ENCODE peak calls at places on chromosomes 12 and 14, in eight cellular contexts. W, G, B, F, S, C, N and U are unnamed samples.

GRCh38 chr14:65062096-65063075 is 39.9 kb downstream of the MAX start:
- DNase-seq in C (peak; percentile 73), F (no peak), S (no peak), N (no peak), W (no peak), B (no peak), G (no peak), U (no peak)

GRCh38 chr12:65824314-65824563 is at the start of gene HMGA2:
- DNase-seq in G (no peak), C (peak; percentile 75), N (no peak), F (no peak), B (no peak), S (peak; percentile 91), W (no peak), U (peak; percentile 78)

GRCh38 chr12:133120385-133121191 is 9.5 kb downstream of the ZNF891 start:
- DNase-seq in C (no peak), S (no peak), G (no peak), W (no peak), F (no peak), N (no peak), B (no peak), U (no peak)

GRCh38 chr12:27190761-27191160 is 53.3 kb upstream of the STK38L start:
- DNase-seq in N (no peak), W (no peak), S (no peak), B (no peak), C (no peak), G (peak; percentile 79), F (no peak), U (no peak)

GRCh38 chr12:27511031-27511722 is 12.8 kb upstream of the PPFIBP1 start:
- DNase-seq in N (no peak), W (no peak), B (no peak), F (no peak), S (no peak), C (no peak), G (peak; percentile 81), U (no peak)

GRCh38 chr14:105149146-105149781 is 19.3 kb downstream of the JAG2 start:
- DNase-seq in C (no peak), G (no peak), N (no peak), F (no peak), B (no peak), W (no peak), S (no peak), U (no peak)

GRCh38 chr14:82412545-82412944 is 878.9 kb upstream of the SEL1L start:
- DNase-seq in N (no peak), C (no peak), G (no peak), F (no peak), W (no peak), B (no peak), S (no peak), U (no peak)

GRCh38 chr12:531951-532585 is 72.3 kb downstream of the B4GALNT3 start:
- DNase-seq in G (no peak), B (no peak), F (no peak), W (no peak), N (no peak), C (no peak), S (no peak), U (no peak)

GRCh38 chr12:10339441-10339840 is 31.8 kb downstream of the KLRD1 start:
- DNase-seq in C (no peak), G (peak; percentile 41), W (no peak), B (peak; percentile 55), N (no peak), S (peak; percentile 78), F (no peak), U (peak; percentile 23)

GRCh38 chr12:131028587-131029338 is 75.1 kb downstream of the ADGRD1 start:
- DNase-seq in B (no peak), S (no peak), N (peak; percentile 9), F (no peak), G (no peak), C (no peak), W (no peak), U (no peak)

GRCh38 chr12:23043647-23044046 is 418.7 kb downstream of the ETNK1 start:
- DNase-seq in B (no peak), W (no peak), C (no peak), G (no peak), F (no peak), S (no peak), N (no peak), U (no peak)

GRCh38 chr14:35515916-35516315 is 18.0 kb upstream of the INSM2 start:
- DNase-seq in B (no peak), C (no peak), N (no peak), S (no peak), F (no peak), G (no peak), W (no peak), U (no peak)

GRCh38 chr14:96215845-96216244 is 11.2 kb downstream of the BDKRB2 start:
- DNase-seq in C (peak; percentile 76), G (no peak), B (no peak), N (no peak), W (no peak), F (no peak), S (no peak), U (no peak)

GRCh38 chr14:105337966-105338365 is 23.4 kb downstream of the PACS2 start:
- DNase-seq in W (no peak), B (no peak), S (no peak), N (no peak), F (no peak), C (no peak), G (peak; percentile 56), U (no peak)

GRCh38 chr12:131093971-131094830 is 140.5 kb downstream of the ADGRD1 start:
- DNase-seq in S (peak; percentile 42), W (no peak), C (no peak), F (peak; percentile 10), B (no peak), N (no peak), G (no peak), U (no peak)

GRCh38 chr14:24665440-24665991 is 31.5 kb upstream of the GZMB start:
- DNase-seq in W (no peak), B (peak; percentile 69), G (no peak), F (no peak), N (no peak), S (no peak), C (no peak), U (no peak)

GRCh38 chr12:94674835-94675234 is 24.5 kb upstream of the TMCC3 start:
- DNase-seq in F (peak; percentile 47), C (no peak), W (no peak), B (no peak), S (peak; percentile 54), G (peak; percentile 10), N (no peak), U (no peak)

GRCh38 chr12:29733060-29733459 is 50.7 kb downstream of the TMTC1 start:
- DNase-seq in F (no peak), S (no peak), N (no peak), B (no peak), W (no peak), G (no peak), C (no peak), U (no peak)

GRCh38 chr12:77120695-77121094 is 55.3 kb upstream of the E2F7 start:
- DNase-seq in G (peak; percentile 61), F (no peak), S (no peak), W (no peak), C (no peak), B (no peak), N (no peak), U (no peak)

GRCh38 chr12:6563448-6564050 is 4.5 kb downstream of the NOP2 start:
- DNase-seq in N (peak; percentile 5), F (no peak), S (peak; percentile 80), C (peak; percentile 50), W (no peak), B (peak; percentile 47), G (peak; percentile 60), U (no peak)

GRCh38 chr14:64875350-64875749 is 4.4 kb downstream of the SPTB start:
- DNase-seq in W (no peak), B (no peak), S (no peak), N (no peak), G (no peak), F (no peak), C (no peak), U (no peak)

GRCh38 chr12:94829552-94829951 is 173.9 kb downstream of the NDUFA12 start:
- DNase-seq in C (no peak), S (no peak), B (no peak), W (no peak), F (no peak), G (no peak), N (no peak), U (no peak)

GRCh38 chr14:22427771-22428228 is 161.2 kb downstream of the DAD1 start:
- DNase-seq in B (no peak), G (peak; percentile 95), N (no peak), S (no peak), F (no peak), W (no peak), C (no peak), U (no peak)

GRCh38 chr14:73998736-73999135 is 20.4 kb downstream of the ENTPD5 start:
- DNase-seq in G (no peak), N (no peak), F (no peak), C (no peak), S (no peak), B (no peak), W (no peak), U (no peak)

GRCh38 chr14:70821916-70822705 is 12.8 kb upstream of the MAP3K9 start:
- DNase-seq in F (peak; percentile 44), G (peak; percentile 75), S (peak; percentile 77), W (no peak), N (peak; percentile 9), B (peak; percentile 47), C (peak; percentile 44), U (no peak)